ENCODE peak calls at places on chromosomes 16 and 17, in nine cellular contexts. E is stimulated activated CD8-positive, alpha-beta memory T cell treated with anti-CD3 and anti-CD28 coated beads, Interleukin-7, amount 100 ng/mL, for 1 hour; G is NCI-H2171; R is endothelial cell; N is neural progenitor cell; A is NCI-H510A treated with DMSO at 0.1 percent for 48 hours; P is neural crest cell; F is activated effector memory CD4-positive, alpha-beta T cell treated with Interleukin-2 at 50 U/mL for 16 hours; J is SHP77. L is an unnamed sample.

GRCh38 chr17:76077582-76078110 is 1.3 kb upstream of the ZACN start:
- DNase-seq in E (no peak), G (no peak), R (no peak), N (no peak), A (peak; percentile 55), P (peak; percentile 11), F (no peak), J (no peak), L (peak; percentile 47)

GRCh38 chr16:69240336-69240735 is 53.4 kb downstream of the SNTB2 start:
- DNase-seq in E (no peak), G (no peak), R (no peak), N (no peak), A (no peak), P (no peak), F (no peak), J (no peak), L (no peak)

GRCh38 chr17:45852535-45853297 is 8.0 kb downstream of the SPPL2C start:
- DNase-seq in E (peak; percentile 9), G (peak; percentile 77), R (peak; percentile 72), N (peak; percentile 81), A (peak; percentile 50), P (peak; percentile 74), F (peak; percentile 20), J (peak; percentile 60), L (peak; percentile 74)

GRCh38 chr16:53565300-53565699 is 62.3 kb upstream of the AKTIP start:
- DNase-seq in E (no peak), G (no peak), R (no peak), N (no peak), A (no peak), P (no peak), F (no peak), J (no peak), L (peak; percentile 36)

GRCh38 chr17:2050871-2051387 is 4.0 kb upstream of the HIC1 start:
- DNase-seq in E (no peak), G (no peak), R (peak; percentile 33), N (peak; percentile 82), A (no peak), P (no peak), F (no peak), J (no peak), L (no peak)

GRCh38 chr16:11669380-11670146 is 1.3 kb downstream of the SNN start:
- DNase-seq in E (no peak), G (no peak), R (no peak), N (no peak), A (no peak), P (no peak), F (no peak), J (no peak), L (no peak)

GRCh38 chr17:33050611-33051140 is 59.0 kb downstream of the SPACA3 start:
- DNase-seq in E (no peak), G (no peak), R (no peak), N (no peak), A (no peak), P (no peak), F (no peak), J (no peak), L (no peak)

GRCh38 chr16:89312194-89312593 is 94.7 kb downstream of the ZNF778 start:
- DNase-seq in E (no peak), G (no peak), R (no peak), N (no peak), A (no peak), P (no peak), F (no peak), J (no peak), L (no peak)

GRCh38 chr17:50608700-50609375 is 25.8 kb upstream of the ABCC3 start:
- DNase-seq in E (no peak), G (peak; percentile 73), R (no peak), N (peak; percentile 45), A (peak; percentile 58), P (no peak), F (no peak), J (peak; percentile 63), L (peak; percentile 93)

GRCh38 chr17:68054296-68054900 is 18.9 kb downstream of the KPNA2 start:
- DNase-seq in E (no peak), G (no peak), R (no peak), N (no peak), A (no peak), P (no peak), F (no peak), J (peak; percentile 17), L (no peak)

GRCh38 chr16:12729448-12729847 is 74.2 kb downstream of the CPPED1 start:
- DNase-seq in E (no peak), G (no peak), R (no peak), N (no peak), A (no peak), P (no peak), F (no peak), J (no peak), L (no peak)

GRCh38 chr17:75315541-75316243 is 26.5 kb upstream of the SLC25A19 start:
- DNase-seq in E (no peak), G (no peak), R (no peak), N (no peak), A (no peak), P (no peak), F (no peak), J (no peak), L (no peak)

GRCh38 chr17:63246344-63246743 is 199.8 kb downstream of the CYB561 start:
- DNase-seq in E (no peak), G (no peak), R (no peak), N (no peak), A (no peak), P (no peak), F (no peak), J (no peak), L (no peak)

GRCh38 chr17:78381601-78382168 is 3.2 kb downstream of the PGS1 start:
- DNase-seq in E (no peak), G (no peak), R (no peak), N (no peak), A (no peak), P (no peak), F (peak; percentile 37), J (no peak), L (no peak)

GRCh38 chr16:10521681-10522274 is 58.6 kb downstream of the EMP2 start:
- DNase-seq in E (no peak), G (peak; percentile 14), R (peak; percentile 62), N (peak; percentile 82), A (peak; percentile 73), P (peak; percentile 60), F (no peak), J (peak; percentile 49), L (peak; percentile 80)

GRCh38 chr16:1942810-1943726 is at the start of gene MSRB1:
- DNase-seq in E (peak; percentile 94), G (peak; percentile 100), R (peak; percentile 100), N (peak; percentile 100), A (peak; percentile 91), P (peak; percentile 100), F (peak; percentile 98), J (peak; percentile 98), L (peak; percentile 100)

GRCh38 chr16:66984902-66985311 is 3.5 kb upstream of the CES4A start:
- DNase-seq in E (no peak), G (no peak), R (no peak), N (no peak), A (no peak), P (no peak), F (peak; percentile 49), J (no peak), L (no peak)

L was measured in NCI-H524.